ENCODE peak calls at places on chromosomes 5 and 9, in eight cellular contexts. G is breast epithelium, J is IMR-90, H is ovary, Z is right lobe of liver, Q is HCT116, O is uterus, I is stomach. N is an unnamed sample. For H3K36me3, the result is how much of the 10 kb centered on the place peaks cover.

GRCh38 chr5:74798977-74799911 is 32.2 kb downstream of the NSA2 start:
- DNase-seq in G (no peak), J (peak), H (no peak), Z (no peak), Q (no peak), O (no peak), I (no peak), N (no peak)

GRCh38 chr5:78540335-78541057 is 108.1 kb downstream of the LHFPL2 start:
- DNase-seq in G (no peak), J (no peak), H (peak), Z (no peak), Q (no peak), O (no peak), I (no peak), N (no peak)

GRCh38 chr5:6543830-6544560 is 88.8 kb downstream of the NSUN2 start:
- DNase-seq in G (no peak), J (no peak), H (no peak), Z (no peak), Q (no peak), O (no peak), I (no peak), N (peak)

GRCh38 chr9:98191210-98191609 is 1.2 kb downstream of the CORO2A start:
- DNase-seq in G (no peak), J (no peak), H (no peak), Z (no peak), Q (no peak), O (no peak), I (no peak), N (no peak)

GRCh38 chr9:134760750-134761420 is 119.3 kb downstream of the COL5A1 start:
- DNase-seq in G (no peak), J (no peak), H (no peak), Z (no peak), Q (no peak), O (no peak), I (no peak), N (no peak)

GRCh38 chr9:122370303-122370702 is 521 bp upstream of the PTGS1 start:
- DNase-seq in G (no peak), J (no peak), H (no peak), Z (peak), Q (no peak), O (no peak), I (no peak), N (no peak)

GRCh38 chr9:16278420-16278999 is 592.0 kb downstream of the BNC2 start:
- DNase-seq in G (no peak), J (no peak), H (no peak), Z (peak), Q (no peak), O (no peak), I (no peak), N (no peak)

GRCh38 chr9:83336696-83337095 is 201.5 kb downstream of the FRMD3 start:
- DNase-seq in G (no peak), J (no peak), H (no peak), Z (no peak), Q (no peak), O (no peak), I (no peak), N (no peak)

GRCh38 chr5:27854243-27854852 is 816.0 kb upstream of the CDH9 start:
- DNase-seq in G (no peak), J (no peak), H (no peak), Z (no peak), Q (no peak), O (no peak), I (no peak), N (no peak)

GRCh38 chr9:136985853-136986252 is 3.1 kb downstream of the LCNL1 start:
- DNase-seq in G (no peak), J (no peak), H (no peak), Z (no peak), Q (no peak), O (no peak), I (no peak), N (no peak)

GRCh38 chr9:73684601-73685000 is 532.9 kb downstream of the ANXA1 start:
- DNase-seq in G (no peak), J (no peak), H (no peak), Z (no peak), Q (no peak), O (no peak), I (no peak), N (no peak)

GRCh38 chr9:73680831-73681230 is 529.2 kb downstream of the ANXA1 start:
- DNase-seq in G (no peak), J (no peak), H (no peak), Z (no peak), Q (no peak), O (no peak), I (no peak), N (no peak)

GRCh38 chr9:73689091-73689870 is 537.6 kb downstream of the ANXA1 start:
- DNase-seq in G (no peak), J (no peak), H (no peak), Z (no peak), Q (no peak), O (no peak), I (no peak), N (no peak)

GRCh38 chr9:73685786-73686185 is 534.1 kb downstream of the ANXA1 start:
- DNase-seq in G (no peak), J (no peak), H (no peak), Z (no peak), Q (no peak), O (no peak), I (no peak), N (no peak)

GRCh38 chr9:73683862-73684591 is 532.4 kb downstream of the ANXA1 start:
- DNase-seq in G (no peak), J (no peak), H (no peak), Z (no peak), Q (peak), O (no peak), I (no peak), N (no peak)
- H3K36me3 ChIP-seq in G (under half), J (under half), H (under half), Z (under half), Q (under half), O (under half), I (under half), N (under half)

GRCh38 chr5:114361724-114362196 is at the start of gene KCNN2:
- DNase-seq in G (peak), J (peak), H (peak), Z (peak), Q (no peak), O (peak), I (peak), N (no peak)
- TF ChIP-seq POLR2A in G (no peak), J (peak), H (no peak), Z (peak), Q (no peak), O (no peak), I (no peak), N (no peak)

DNA sequence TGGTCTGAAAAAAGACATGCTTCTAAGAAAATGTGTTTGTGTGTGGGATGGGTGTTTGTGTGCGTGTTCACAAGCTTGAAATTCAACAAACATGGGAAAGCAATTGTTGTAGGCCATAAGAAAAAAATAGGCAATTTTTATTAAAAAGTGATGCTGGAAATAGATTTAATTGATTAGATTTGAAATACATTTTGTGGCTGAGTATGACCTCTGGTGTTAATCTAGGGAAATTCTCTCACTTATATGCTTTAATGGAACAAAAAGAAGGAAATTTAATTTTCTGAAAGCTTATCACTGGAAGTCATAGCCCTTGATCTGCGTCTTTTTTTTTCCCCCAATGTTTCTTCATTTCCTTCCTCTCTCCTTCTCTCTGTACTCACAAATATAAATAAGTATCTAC is 3.5 kb upstream of the KCNN2 start:
- DNase-seq in G (no peak), J (peak), H (no peak), Z (no peak), Q (no peak), O (no peak), I (no peak), N (no peak)
- TF ChIP-seq CTCF in G (no peak), J (peak), H (no peak), Z (peak), Q (no peak), O (no peak), I (no peak), N (no peak)

GRCh38 chr5:131710391-131710790 is 75.4 kb upstream of the RAPGEF6 start:
- DNase-seq in G (no peak), J (no peak), H (no peak), Z (no peak), Q (no peak), O (no peak), I (no peak), N (no peak)

GRCh38 chr5:131709043-131709442 is 74.0 kb upstream of the RAPGEF6 start:
- DNase-seq in G (no peak), J (no peak), H (no peak), Z (no peak), Q (no peak), O (no peak), I (no peak), N (no peak)

GRCh38 chr5:131706278-131706677 is 71.2 kb upstream of the RAPGEF6 start:
- DNase-seq in G (no peak), J (no peak), H (no peak), Z (no peak), Q (no peak), O (no peak), I (no peak), N (no peak)
- H3K36me3 ChIP-seq in G (under half), J (under half), H (under half), Z (under half), Q (under half), O (under half), I (half or more), N (under half)

N was measured in esophagus muscularis mucosa.